ENCODE peak calls at places on chromosomes 11 and 22, in six cellular contexts. One of them, this sample, is unnamed.

GRCh38 chr11:31397239-31397834 is 27.7 kb downstream of the DNAJC24 start:
- DNase-seq in kidney epithelial cell: no peak
- DNase-seq in fibroblast of lung: peak
- DNase-seq in tibial nerve: no peak
- DNase-seq in CD8-positive, alpha-beta T cell: no peak
- DNase-seq in fibroblast of pulmonary artery: peak
- DNase-seq in this sample: no peak

GRCh38 chr11:17014321-17014773 is at the start of gene PLEKHA7:
- DNase-seq in kidney epithelial cell: no peak
- DNase-seq in fibroblast of lung: no peak
- DNase-seq in tibial nerve: no peak
- DNase-seq in CD8-positive, alpha-beta T cell: no peak
- DNase-seq in fibroblast of pulmonary artery: no peak
- DNase-seq in this sample: no peak

GRCh38 chr11:61577383-61578118 is 3.3 kb downstream of the SYT7 start:
- DNase-seq in kidney epithelial cell: no peak
- DNase-seq in fibroblast of lung: no peak
- DNase-seq in tibial nerve: no peak
- DNase-seq in CD8-positive, alpha-beta T cell: no peak
- DNase-seq in fibroblast of pulmonary artery: no peak
- DNase-seq in this sample: no peak

GRCh38 chr11:69638941-69639681 is 1.8 kb upstream of the CCND1 start:
- DNase-seq in kidney epithelial cell: peak
- DNase-seq in fibroblast of lung: peak
- DNase-seq in tibial nerve: peak
- DNase-seq in CD8-positive, alpha-beta T cell: no peak
- DNase-seq in fibroblast of pulmonary artery: peak
- DNase-seq in this sample: no peak

GRCh38 chr22:24489011-24489410 is 6.1 kb upstream of the UPB1 start:
- DNase-seq in kidney epithelial cell: no peak
- DNase-seq in fibroblast of lung: no peak
- DNase-seq in tibial nerve: no peak
- DNase-seq in CD8-positive, alpha-beta T cell: no peak
- DNase-seq in fibroblast of pulmonary artery: no peak
- DNase-seq in this sample: no peak

GRCh38 chr11:115197031-115197430 is 307.2 kb downstream of the CADM1 start:
- DNase-seq in kidney epithelial cell: no peak
- DNase-seq in fibroblast of lung: no peak
- DNase-seq in tibial nerve: no peak
- DNase-seq in CD8-positive, alpha-beta T cell: no peak
- DNase-seq in fibroblast of pulmonary artery: no peak
- DNase-seq in this sample: no peak

GRCh38 chr11:123560001-123560400 is 94.4 kb downstream of the SCN3B start:
- DNase-seq in kidney epithelial cell: no peak
- DNase-seq in fibroblast of lung: peak
- DNase-seq in tibial nerve: peak
- DNase-seq in CD8-positive, alpha-beta T cell: peak
- DNase-seq in fibroblast of pulmonary artery: peak
- DNase-seq in this sample: no peak

GRCh38 chr22:23904855-23905254 is 10.7 kb downstream of the MIF start:
- DNase-seq in kidney epithelial cell: no peak
- DNase-seq in fibroblast of lung: peak
- DNase-seq in tibial nerve: no peak
- DNase-seq in CD8-positive, alpha-beta T cell: no peak
- DNase-seq in fibroblast of pulmonary artery: no peak
- DNase-seq in this sample: no peak

GRCh38 chr11:75663808-75664207 is 5.0 kb downstream of the MAP6 start:
- DNase-seq in kidney epithelial cell: no peak
- DNase-seq in fibroblast of lung: no peak
- DNase-seq in tibial nerve: no peak
- DNase-seq in CD8-positive, alpha-beta T cell: no peak
- DNase-seq in fibroblast of pulmonary artery: no peak
- DNase-seq in this sample: no peak

GRCh38 chr22:25564979-25565677 is 653 bp downstream of the GRK3 start:
- DNase-seq in kidney epithelial cell: no peak
- DNase-seq in fibroblast of lung: no peak
- DNase-seq in tibial nerve: no peak
- DNase-seq in CD8-positive, alpha-beta T cell: no peak
- DNase-seq in fibroblast of pulmonary artery: no peak
- DNase-seq in this sample: no peak

GRCh38 chr22:23219787-23220484 is 39.6 kb downstream of the BCR start:
- DNase-seq in kidney epithelial cell: peak
- DNase-seq in fibroblast of lung: peak
- DNase-seq in tibial nerve: no peak
- DNase-seq in CD8-positive, alpha-beta T cell: peak
- DNase-seq in fibroblast of pulmonary artery: peak
- DNase-seq in this sample: peak

GRCh38 chr11:129410561-129410960 is 34.9 kb downstream of the BARX2 start:
- DNase-seq in kidney epithelial cell: no peak
- DNase-seq in fibroblast of lung: no peak
- DNase-seq in tibial nerve: no peak
- DNase-seq in CD8-positive, alpha-beta T cell: no peak
- DNase-seq in fibroblast of pulmonary artery: no peak
- DNase-seq in this sample: no peak

GRCh38 chr11:9838961-9839360 is 175.1 kb downstream of the SWAP70 start:
- DNase-seq in kidney epithelial cell: peak
- DNase-seq in fibroblast of lung: no peak
- DNase-seq in tibial nerve: no peak
- DNase-seq in CD8-positive, alpha-beta T cell: no peak
- DNase-seq in fibroblast of pulmonary artery: no peak
- DNase-seq in this sample: peak

GRCh38 chr11:84580338-84580737 is 1046.8 kb downstream of the DLG2 start:
- DNase-seq in kidney epithelial cell: no peak
- DNase-seq in fibroblast of lung: no peak
- DNase-seq in tibial nerve: no peak
- DNase-seq in CD8-positive, alpha-beta T cell: no peak
- DNase-seq in fibroblast of pulmonary artery: no peak
- DNase-seq in this sample: no peak

GRCh38 chr11:118060081-118060661 is 16.7 kb upstream of the TMPRSS4 start:
- DNase-seq in kidney epithelial cell: no peak
- DNase-seq in fibroblast of lung: no peak
- DNase-seq in tibial nerve: no peak
- DNase-seq in CD8-positive, alpha-beta T cell: no peak
- DNase-seq in fibroblast of pulmonary artery: no peak
- DNase-seq in this sample: no peak

GRCh38 chr22:28430656-28431055 is 249.0 kb downstream of the TTC28 start:
- DNase-seq in kidney epithelial cell: no peak
- DNase-seq in fibroblast of lung: no peak
- DNase-seq in tibial nerve: no peak
- DNase-seq in CD8-positive, alpha-beta T cell: no peak
- DNase-seq in fibroblast of pulmonary artery: no peak
- DNase-seq in this sample: no peak

GRCh38 chr11:109236696-109237095 is 185.3 kb upstream of the C11orf87 start:
- DNase-seq in kidney epithelial cell: peak
- DNase-seq in fibroblast of lung: no peak
- DNase-seq in tibial nerve: no peak
- DNase-seq in CD8-positive, alpha-beta T cell: no peak
- DNase-seq in fibroblast of pulmonary artery: peak
- DNase-seq in this sample: no peak

GRCh38 chr11:108218912-108219783 is 3.3 kb downstream of the NPAT start:
- DNase-seq in kidney epithelial cell: no peak
- DNase-seq in fibroblast of lung: no peak
- DNase-seq in tibial nerve: no peak
- DNase-seq in CD8-positive, alpha-beta T cell: no peak
- DNase-seq in fibroblast of pulmonary artery: no peak
- DNase-seq in this sample: no peak

GRCh38 chr22:17820879-17821439 is 46.7 kb upstream of the BID start:
- DNase-seq in kidney epithelial cell: no peak
- DNase-seq in fibroblast of lung: no peak
- DNase-seq in tibial nerve: no peak
- DNase-seq in CD8-positive, alpha-beta T cell: no peak
- DNase-seq in fibroblast of pulmonary artery: no peak
- DNase-seq in this sample: no peak

GRCh38 chr11:31870609-31871309 is 59.6 kb upstream of the PAX6 start:
- DNase-seq in kidney epithelial cell: no peak
- DNase-seq in fibroblast of lung: peak
- DNase-seq in tibial nerve: peak
- DNase-seq in CD8-positive, alpha-beta T cell: no peak
- DNase-seq in fibroblast of pulmonary artery: peak
- DNase-seq in this sample: no peak

GRCh38 chr11:441418-442274 is at the start of gene ANO9:
- DNase-seq in kidney epithelial cell: no peak
- DNase-seq in fibroblast of lung: no peak
- DNase-seq in tibial nerve: no peak
- DNase-seq in CD8-positive, alpha-beta T cell: peak
- DNase-seq in fibroblast of pulmonary artery: no peak
- DNase-seq in this sample: no peak
- H3K4me3 ChIP-seq in kidney epithelial cell: peak
- H3K4me3 ChIP-seq in fibroblast of lung: no peak
- H3K4me3 ChIP-seq in tibial nerve: no peak
- H3K4me3 ChIP-seq in CD8-positive, alpha-beta T cell: peak
- H3K4me3 ChIP-seq in fibroblast of pulmonary artery: no peak
- H3K4me3 ChIP-seq in this sample: peak

GRCh38 chr11:15216678-15217077 is 102.0 kb downstream of the INSC start:
- DNase-seq in kidney epithelial cell: no peak
- DNase-seq in fibroblast of lung: no peak
- DNase-seq in tibial nerve: no peak
- DNase-seq in CD8-positive, alpha-beta T cell: no peak
- DNase-seq in fibroblast of pulmonary artery: no peak
- DNase-seq in this sample: no peak
- TF ChIP-seq CTCF in kidney epithelial cell: peak
- TF ChIP-seq CTCF in fibroblast of lung: peak
- TF ChIP-seq CTCF in tibial nerve: peak
- TF ChIP-seq CTCF in CD8-positive, alpha-beta T cell: peak
- TF ChIP-seq CTCF in fibroblast of pulmonary artery: peak
- TF ChIP-seq CTCF in this sample: peak

GRCh38 chr11:35661539-35661938 is 1.0 kb upstream of the TRIM44 start:
- DNase-seq in kidney epithelial cell: no peak
- DNase-seq in fibroblast of lung: no peak
- DNase-seq in tibial nerve: no peak
- DNase-seq in CD8-positive, alpha-beta T cell: no peak
- DNase-seq in fibroblast of pulmonary artery: no peak
- DNase-seq in this sample: no peak
- H3K4me3 ChIP-seq in kidney epithelial cell: no peak
- H3K4me3 ChIP-seq in fibroblast of lung: peak
- H3K4me3 ChIP-seq in tibial nerve: peak
- H3K4me3 ChIP-seq in CD8-positive, alpha-beta T cell: peak
- H3K4me3 ChIP-seq in fibroblast of pulmonary artery: peak
- H3K4me3 ChIP-seq in this sample: no peak

GRCh38 chr11:132099692-132100091 is 729.3 kb downstream of the NTM start:
- DNase-seq in kidney epithelial cell: no peak
- DNase-seq in fibroblast of lung: no peak
- DNase-seq in tibial nerve: peak
- DNase-seq in CD8-positive, alpha-beta T cell: no peak
- DNase-seq in fibroblast of pulmonary artery: no peak
- DNase-seq in this sample: no peak
- TF ChIP-seq CTCF in kidney epithelial cell: peak
- TF ChIP-seq CTCF in fibroblast of lung: peak
- TF ChIP-seq CTCF in tibial nerve: peak
- TF ChIP-seq CTCF in CD8-positive, alpha-beta T cell: no peak
- TF ChIP-seq CTCF in fibroblast of pulmonary artery: peak
- TF ChIP-seq CTCF in this sample: peak

DNA sequence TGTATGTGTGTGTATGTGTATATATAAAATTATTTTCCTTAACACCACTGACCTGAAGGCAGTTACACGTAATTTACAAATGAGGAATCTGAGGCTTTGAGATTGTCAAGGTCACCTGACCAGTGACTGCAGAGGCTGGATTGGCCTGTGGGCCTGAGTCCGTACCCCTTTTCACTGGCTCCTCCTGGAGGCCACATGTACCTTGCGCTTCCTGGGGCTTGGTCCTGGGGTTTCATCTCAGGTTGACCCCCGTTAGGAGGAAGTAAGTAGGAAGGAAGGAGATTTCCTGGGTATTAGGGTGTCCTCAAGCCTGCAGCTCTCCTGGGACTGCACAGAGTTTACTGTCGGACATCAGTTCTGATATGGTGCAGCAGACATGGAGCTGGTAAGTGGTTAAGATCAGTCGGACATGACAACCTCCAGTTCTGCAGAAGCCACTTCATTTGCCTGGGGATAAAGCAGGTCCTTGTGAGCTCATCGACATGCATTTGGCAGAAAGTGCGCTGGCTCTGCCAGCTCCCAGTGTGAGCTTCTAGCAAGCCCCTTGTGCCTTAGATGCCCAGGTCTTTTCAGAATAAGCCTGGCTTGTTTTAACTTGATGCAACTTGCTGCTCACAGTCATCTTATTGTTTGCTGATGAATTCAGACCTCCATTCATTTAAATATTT is 36.6 kb downstream of the ST3GAL4 start:
- DNase-seq in kidney epithelial cell: no peak
- DNase-seq in fibroblast of lung: no peak
- DNase-seq in tibial nerve: no peak
- DNase-seq in CD8-positive, alpha-beta T cell: no peak
- DNase-seq in fibroblast of pulmonary artery: peak
- DNase-seq in this sample: no peak
- H3K4me3 ChIP-seq in kidney epithelial cell: no peak
- H3K4me3 ChIP-seq in fibroblast of lung: no peak
- H3K4me3 ChIP-seq in tibial nerve: no peak
- H3K4me3 ChIP-seq in CD8-positive, alpha-beta T cell: no peak
- H3K4me3 ChIP-seq in fibroblast of pulmonary artery: no peak
- H3K4me3 ChIP-seq in this sample: no peak